ENCODE peak calls at places on chromosomes 3 and 15, in four cellular contexts. W is DND-41, L is psoas muscle, R is RWPE2. S is an unnamed sample.

GRCh38 chr15:94083467-94083991 is 147.8 kb upstream of the MCTP2 start:
- DNase-seq in W (no peak), L (no peak), R (no peak), S (peak; percentile 81)

GRCh38 chr3:133535971-133536634 is 37.4 kb upstream of the CDV3 start:
- DNase-seq in W (no peak), L (no peak), R (no peak), S (no peak)

GRCh38 chr3:71064288-71064975 is 519.1 kb downstream of the FOXP1 start:
- DNase-seq in W (peak; percentile 77), L (peak; percentile 70), R (no peak), S (peak; percentile 44)

GRCh38 chr3:51371943-51372557 is 13.0 kb upstream of the MANF start:
- DNase-seq in W (peak; percentile 59), L (no peak), R (peak; percentile 18), S (no peak)

GRCh38 chr3:13549513-13550256 is 760 bp downstream of the FBLN2 start:
- DNase-seq in W (peak; percentile 80), L (peak; percentile 60), R (no peak), S (no peak)

GRCh38 chr3:148911597-148911996 is 46.5 kb downstream of the CPA3 start:
- DNase-seq in W (no peak), L (no peak), R (no peak), S (no peak)

GRCh38 chr3:50687916-50688315 is 13.2 kb downstream of the DOCK3 start:
- DNase-seq in W (no peak), L (no peak), R (no peak), S (no peak)

GRCh38 chr3:50444213-50444612 is 59.2 kb downstream of the CACNA2D2 start:
- DNase-seq in W (no peak), L (no peak), R (no peak), S (no peak)

GRCh38 chr3:99999541-99999940 is 114.8 kb downstream of the FILIP1L start:
- DNase-seq in W (no peak), L (no peak), R (no peak), S (no peak)

GRCh38 chr15:35458176-35458856 is 87.6 kb downstream of the DPH6 start:
- DNase-seq in W (no peak), L (no peak), R (no peak), S (no peak)

GRCh38 chr3:60081381-60082095 is 1031.7 kb upstream of the CFAP20DC start:
- DNase-seq in W (peak; percentile 55), L (no peak), R (no peak), S (no peak)

GRCh38 chr15:86054338-86054737 is 25.3 kb upstream of the AGBL1 start:
- DNase-seq in W (no peak), L (no peak), R (no peak), S (no peak)

GRCh38 chr3:12886106-12886679 is 44.8 kb upstream of the RPL32 start:
- DNase-seq in W (peak; percentile 18), L (no peak), R (no peak), S (no peak)

GRCh38 chr3:31968391-31968926 is 12.6 kb downstream of the OSBPL10 start:
- DNase-seq in W (no peak), L (no peak), R (no peak), S (no peak)

GRCh38 chr15:69410290-69410874 is 3.8 kb upstream of the KIF23 start:
- DNase-seq in W (peak; percentile 20), L (no peak), R (no peak), S (no peak)

GRCh38 chr3:141275032-141275422 is 43.4 kb downstream of the PXYLP1 start:
- DNase-seq in W (peak; percentile 35), L (no peak), R (no peak), S (no peak)

GRCh38 chr15:48486228-48486627 is 155.0 kb downstream of the DUT start:
- DNase-seq in W (no peak), L (no peak), R (no peak), S (no peak)

GRCh38 chr15:92273732-92274131 is 119.9 kb upstream of the ST8SIA2 start:
- DNase-seq in W (no peak), L (no peak), R (no peak), S (no peak)

GRCh38 chr3:45978348-45978747 is 17.3 kb downstream of the FYCO1 start:
- DNase-seq in W (peak; percentile 95), L (no peak), R (no peak), S (no peak)

GRCh38 chr3:150407818-150408231 is 273 bp upstream of the TSC22D2 start:
- DNase-seq in W (no peak), L (no peak), R (no peak), S (peak; percentile 98)

GRCh38 chr3:127819086-127819485 is 3.2 kb downstream of the MGLL start:
- DNase-seq in W (no peak), L (no peak), R (no peak), S (no peak)

GRCh38 chr15:44264148-44264547 is 24.4 kb upstream of the GOLM2 start:
- DNase-seq in W (no peak), L (no peak), R (no peak), S (no peak)

GRCh38 chr3:126245811-126246727 is 65.7 kb upstream of the ALDH1L1 start:
- DNase-seq in W (peak; percentile 43), L (peak; percentile 77), R (no peak), S (no peak)

GRCh38 chr15:90924375-90924774 is 8.0 kb downstream of the HDDC3 start:
- DNase-seq in W (no peak), L (no peak), R (no peak), S (no peak)

GRCh38 chr3:58052373-58053273 is 44.4 kb downstream of the FLNB start:
- DNase-seq in W (no peak), L (peak; percentile 84), R (peak; percentile 87), S (peak; percentile 95)

GRCh38 chr3:192917508-192918274 is at the start of gene MB21D2:
- DNase-seq in W (peak; percentile 14), L (peak; percentile 81), R (peak; percentile 78), S (peak; percentile 80)

GRCh38 chr3:56884387-56884786 is 82.6 kb upstream of the ARHGEF3 start:
- DNase-seq in W (no peak), L (no peak), R (no peak), S (no peak)

GRCh38 chr15:88484781-88485246 is 17.3 kb downstream of the MRPS11 start:
- DNase-seq in W (no peak), L (no peak), R (no peak), S (no peak)

GRCh38 chr15:65580287-65580686 is 30.6 kb downstream of the INTS14 start:
- DNase-seq in W (no peak), L (no peak), R (no peak), S (no peak)

GRCh38 chr3:72821170-72821781 is 27.0 kb downstream of the SHQ1 start:
- DNase-seq in W (no peak), L (no peak), R (no peak), S (peak; percentile 16)

GRCh38 chr3:114527036-114527644 is 233.3 kb downstream of the TIGIT start:
- DNase-seq in W (no peak), L (no peak), R (no peak), S (no peak)

GRCh38 chr3:165181556-165181955 is 14.6 kb downstream of the SLITRK3 start:
- DNase-seq in W (no peak), L (no peak), R (no peak), S (no peak)

GRCh38 chr15:43808960-43809678 is 8.7 kb downstream of the HYPK start:
- DNase-seq in W (no peak), L (no peak), R (no peak), S (no peak)

GRCh38 chr3:41198526-41198925 is 779 bp upstream of the CTNNB1 start:
- DNase-seq in W (no peak), L (no peak), R (no peak), S (peak; percentile 42)

GRCh38 chr3:136464502-136464901 is 214.4 kb downstream of the PCCB start:
- DNase-seq in W (no peak), L (no peak), R (no peak), S (no peak)

GRCh38 chr3:77150759-77151158 is 110.9 kb downstream of the ROBO2 start:
- DNase-seq in W (no peak), L (no peak), R (no peak), S (no peak)

DNA sequence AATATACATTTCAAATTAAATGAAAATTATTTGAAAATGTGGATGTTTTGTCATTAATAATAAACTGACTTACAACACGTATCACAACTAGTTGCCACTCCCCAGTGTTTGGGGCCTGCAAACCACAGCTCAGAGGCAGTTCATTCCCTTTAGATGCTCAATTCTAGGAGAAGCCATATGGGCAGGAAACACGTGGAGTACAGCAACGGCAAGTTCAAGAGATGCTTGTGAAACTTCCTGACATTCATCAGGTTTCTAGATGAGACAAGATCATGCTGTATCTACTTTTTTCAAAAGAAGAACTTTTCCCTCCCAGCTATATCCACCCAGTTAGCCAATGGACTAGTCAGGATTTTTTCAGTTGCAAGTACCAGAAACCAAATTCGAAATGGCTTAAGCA is 17.6 kb upstream of the PLA2G4D start:
- DNase-seq in W (peak; percentile 73), L (no peak), R (no peak), S (no peak)
- H3K27me3 ChIP-seq in W (no peaks in the 10 kb centered on the region), L (no peaks in the 10 kb centered on the region), R (no peaks in the 10 kb centered on the region), S (no peaks in the 10 kb centered on the region)

GRCh38 chr3:55147406-55147805 is 219.5 kb upstream of the LRTM1 start:
- DNase-seq in W (no peak), L (no peak), R (no peak), S (no peak)
- H3K27me3 ChIP-seq in W (no peaks in the 10 kb centered on the region), L (no peaks in the 10 kb centered on the region), R (peaks cover 6% of the 10 kb centered on the region), S (no peaks in the 10 kb centered on the region)

GRCh38 chr15:40279437-40280141 is 3.3 kb downstream of the ANKRD63 start:
- DNase-seq in W (peak; percentile 55), L (peak; percentile 88), R (no peak), S (peak; percentile 59)
- H3K27me3 ChIP-seq in W (peaks cover 11% of the 10 kb centered on the region), L (no peaks in the 10 kb centered on the region), R (peaks cover 38% of the 10 kb centered on the region), S (peaks cover 19% of the 10 kb centered on the region)

GRCh38 chr3:130341388-130341787 is 4.1 kb upstream of the COL6A5 start:
- DNase-seq in W (no peak), L (no peak), R (no peak), S (no peak)

GRCh38 chr3:130342821-130343661 is 2.4 kb upstream of the COL6A5 start:
- DNase-seq in W (no peak), L (no peak), R (no peak), S (no peak)

GRCh38 chr3:130341882-130342281 is 3.6 kb upstream of the COL6A5 start:
- DNase-seq in W (no peak), L (no peak), R (no peak), S (no peak)

GRCh38 chr3:130340766-130341165 is 4.7 kb upstream of the COL6A5 start:
- DNase-seq in W (no peak), L (no peak), R (no peak), S (no peak)

GRCh38 chr3:130345487-130346079 is at the start of gene COL6A5:
- DNase-seq in W (no peak), L (no peak), R (no peak), S (no peak)
- H3K27me3 ChIP-seq in W (peaks cover 4% of the 10 kb centered on the region), L (peaks cover 5% of the 10 kb centered on the region), R (peaks cover 34% of the 10 kb centered on the region), S (no peaks in the 10 kb centered on the region)

GRCh38 chr3:10495003-10495402 is 10.4 kb downstream of the ATP2B2 start:
- DNase-seq in W (no peak), L (peak; percentile 60), R (no peak), S (no peak)
- H3K27me3 ChIP-seq in W (peaks cover 3% of the 10 kb centered on the region), L (no peaks in the 10 kb centered on the region), R (no peaks in the 10 kb centered on the region), S (no peaks in the 10 kb centered on the region)

GRCh38 chr15:52787549-52788098 is 2.5 kb downstream of the ONECUT1 start:
- DNase-seq in W (no peak), L (no peak), R (no peak), S (no peak)

GRCh38 chr15:52789601-52790165 is 453 bp downstream of the ONECUT1 start:
- DNase-seq in W (peak; percentile 19), L (no peak), R (no peak), S (no peak)

GRCh38 chr15:52788099-52788986 is 1.8 kb downstream of the ONECUT1 start:
- DNase-seq in W (no peak), L (no peak), R (no peak), S (no peak)

GRCh38 chr15:52790166-52790708 is at the start of gene ONECUT1:
- DNase-seq in W (peak; percentile 68), L (peak; percentile 75), R (no peak), S (no peak)

GRCh38 chr15:52789008-52789600 is 1.0 kb downstream of the ONECUT1 start:
- DNase-seq in W (no peak), L (no peak), R (peak; percentile 76), S (no peak)
- H3K27me3 ChIP-seq in W (no peaks in the 10 kb centered on the region), L (peaks cover 5% of the 10 kb centered on the region), R (peaks cover 97% of the 10 kb centered on the region), S (peaks cover 8% of the 10 kb centered on the region)